ENCODE peak calls at places on chromosomes 6 and 20, in four cellular contexts. L is fibroblast of lung, K is A549, U is choroid plexus epithelial cell. G is an unnamed sample.

GRCh38 chr6:13355969-13356368 is 27.6 kb upstream of the TBC1D7 start:
- DNase-seq in L (no peak), U (no peak), K (no peak), G (no peak)

GRCh38 chr20:21862224-21862927 is 156.9 kb downstream of the PAX1 start:
- DNase-seq in L (no peak), K (no peak), U (no peak), G (no peak)

GRCh38 chr20:37976862-37977261 is 56.4 kb downstream of the TTI1 start:
- DNase-seq in U (no peak), L (no peak), K (no peak), G (no peak)

GRCh38 chr6:33824461-33825154 is 20.8 kb upstream of the MLN start:
- DNase-seq in U (peak), L (peak), K (peak), G (no peak)

GRCh38 chr20:53947501-53948195 is 122.7 kb downstream of the BCAS1 start:
- DNase-seq in L (no peak), K (no peak), U (no peak), G (no peak)

GRCh38 chr20:50594231-50594590 is 84.0 kb downstream of the PTPN1 start:
- DNase-seq in L (no peak), U (peak), K (no peak), G (no peak)

GRCh38 chr20:46835418-46835817 is 59.2 kb upstream of the EYA2 start:
- DNase-seq in K (no peak), L (no peak), U (no peak), G (no peak)

GRCh38 chr6:142262231-142262630 is 39.6 kb upstream of the ADGRG6 start:
- DNase-seq in L (no peak), U (no peak), K (no peak), G (no peak)

GRCh38 chr20:23776067-23776771 is 25.5 kb upstream of the CST1 start:
- DNase-seq in L (no peak), U (no peak), K (no peak), G (no peak)

GRCh38 chr6:104908431-104909139 is 48.3 kb upstream of the LIN28B start:
- DNase-seq in U (no peak), K (no peak), L (no peak), G (no peak)

GRCh38 chr20:33474097-33474846 is 15.6 kb upstream of the CBFA2T2 start:
- DNase-seq in U (peak), L (no peak), K (no peak), G (no peak)

GRCh38 chr20:33474963-33475362 is 14.9 kb upstream of the CBFA2T2 start:
- DNase-seq in L (no peak), K (no peak), U (no peak), G (no peak)

GRCh38 chr20:33480071-33480470 is 9.8 kb upstream of the CBFA2T2 start:
- DNase-seq in K (no peak), U (no peak), L (no peak), G (no peak)

GRCh38 chr20:33475381-33476160 is 14.3 kb upstream of the CBFA2T2 start:
- DNase-seq in U (no peak), K (no peak), L (no peak), G (no peak)

DNA sequence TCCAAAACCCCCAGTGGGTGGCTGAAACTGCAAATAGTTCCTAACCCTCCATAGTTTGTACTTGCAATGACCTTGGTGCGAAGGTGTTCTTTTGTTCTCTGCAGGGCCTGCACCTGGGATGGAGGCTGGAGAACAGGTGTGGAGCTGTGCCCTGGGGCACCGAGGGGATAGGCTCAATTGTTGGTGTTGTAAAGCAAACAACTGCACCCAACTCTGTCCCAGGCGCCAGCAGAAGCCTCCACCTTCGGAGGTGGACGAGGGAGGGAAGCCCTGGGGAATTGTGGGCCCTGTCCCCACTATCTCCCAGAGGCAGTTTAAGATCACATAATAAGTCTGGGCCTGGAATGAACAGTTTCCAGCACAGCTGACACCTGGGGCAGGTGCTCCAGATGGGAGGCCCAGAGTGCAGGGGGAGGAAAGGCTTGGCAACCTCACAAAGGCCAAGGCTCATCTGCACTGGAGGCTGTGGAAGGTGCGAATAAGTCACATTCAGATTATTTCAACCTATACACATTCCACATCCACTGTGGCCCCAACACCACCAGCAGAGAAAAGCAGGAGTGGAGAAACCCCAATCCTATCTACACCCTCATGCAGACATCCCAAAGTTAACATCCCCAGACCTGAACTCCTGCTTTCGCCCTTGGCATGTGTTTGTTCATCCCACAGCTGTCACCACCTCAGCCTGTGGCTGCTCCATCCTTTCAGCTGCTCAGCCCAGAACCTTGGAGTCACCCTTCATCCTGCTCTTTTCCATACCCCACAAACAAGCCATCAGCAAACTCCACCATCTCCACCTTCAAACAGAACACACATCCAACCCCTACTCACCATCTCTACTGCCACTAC is 12.3 kb upstream of the CBFA2T2 start:
- DNase-seq in L (no peak), K (no peak), U (no peak), G (no peak)
- H3K4me3 ChIP-seq in L (no peak), K (no peak), U (no peak), G (no peak)

GRCh38 chr6:170444811-170445211 is 108.3 kb downstream of the PSMB1 start:
- DNase-seq in U (no peak), L (no peak), K (no peak), G (no peak)

GRCh38 chr6:170444056-170444505 is 109.0 kb downstream of the PSMB1 start:
- DNase-seq in L (no peak), U (no peak), K (no peak), G (no peak)

GRCh38 chr6:170441316-170441715 is 111.8 kb downstream of the PSMB1 start:
- DNase-seq in L (peak), K (no peak), U (no peak), G (no peak)

GRCh38 chr6:170442596-170442995 is 110.5 kb downstream of the PSMB1 start:
- DNase-seq in K (no peak), U (no peak), L (no peak), G (no peak)

DNA sequence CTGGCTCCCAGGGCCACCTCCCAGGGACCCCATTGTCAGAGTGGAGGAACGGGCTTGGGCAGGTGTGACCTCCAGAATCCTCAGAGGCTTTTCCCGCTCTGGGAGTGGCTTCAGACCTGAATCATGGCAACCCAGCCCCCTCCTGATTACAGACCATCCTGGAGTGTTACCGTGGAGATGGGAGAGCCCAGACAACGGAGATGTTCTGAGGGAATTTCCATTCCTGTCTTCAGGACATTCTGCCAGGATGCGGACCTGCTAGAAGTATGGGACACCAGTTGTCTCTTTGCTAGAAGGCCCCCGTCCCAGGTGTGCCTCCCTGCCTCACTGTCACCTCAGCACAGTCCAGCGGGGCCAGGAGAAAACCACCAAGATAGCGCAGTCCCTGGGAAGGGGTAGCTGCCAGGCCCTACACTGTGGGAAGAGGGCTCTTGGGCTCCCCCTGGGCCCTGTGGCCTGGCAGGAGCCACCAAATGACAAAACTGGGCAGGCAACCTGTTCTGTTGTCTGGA is 109.9 kb downstream of the PSMB1 start:
- DNase-seq in U (no peak), K (no peak), L (no peak), G (no peak)
- TF ChIP-seq CTCF in U (peak), K (no peak), L (no peak), G (no peak)

DNA sequence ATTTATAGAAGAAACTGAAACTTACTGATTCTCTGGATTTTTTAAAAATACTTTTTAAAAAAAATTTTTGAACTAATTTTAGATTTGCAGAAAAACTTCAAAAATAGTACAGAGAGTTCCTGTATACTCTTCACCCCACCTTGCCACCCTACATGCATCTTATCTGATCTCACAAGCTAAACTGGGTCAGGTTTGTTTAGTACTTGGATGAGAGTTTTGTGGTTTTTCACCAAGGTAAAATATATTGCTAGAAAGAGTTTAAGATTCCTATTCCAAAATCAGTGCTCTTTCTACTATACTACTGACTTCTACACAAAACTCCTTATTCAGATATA is 350.8 kb upstream of the RUNX2 start:
- DNase-seq in L (no peak), U (peak), K (no peak), G (no peak)
- H3K4me3 ChIP-seq in L (no peak), U (no peak), K (no peak), G (no peak)

GRCh38 chr20:2917266-2917665 is 44.0 kb downstream of the PTPRA start:
- DNase-seq in L (no peak), U (no peak), K (no peak), G (no peak)

GRCh38 chr20:2918096-2919049 is 45.1 kb downstream of the PTPRA start:
- DNase-seq in K (no peak), L (no peak), U (no peak), G (no peak)

GRCh38 chr20:2909953-2910352 is 36.7 kb downstream of the PTPRA start:
- DNase-seq in L (no peak), K (no peak), U (no peak), G (no peak)

GRCh38 chr20:2911200-2911599 is 37.9 kb downstream of the PTPRA start:
- DNase-seq in L (no peak), K (no peak), U (peak), G (no peak)

DNA sequence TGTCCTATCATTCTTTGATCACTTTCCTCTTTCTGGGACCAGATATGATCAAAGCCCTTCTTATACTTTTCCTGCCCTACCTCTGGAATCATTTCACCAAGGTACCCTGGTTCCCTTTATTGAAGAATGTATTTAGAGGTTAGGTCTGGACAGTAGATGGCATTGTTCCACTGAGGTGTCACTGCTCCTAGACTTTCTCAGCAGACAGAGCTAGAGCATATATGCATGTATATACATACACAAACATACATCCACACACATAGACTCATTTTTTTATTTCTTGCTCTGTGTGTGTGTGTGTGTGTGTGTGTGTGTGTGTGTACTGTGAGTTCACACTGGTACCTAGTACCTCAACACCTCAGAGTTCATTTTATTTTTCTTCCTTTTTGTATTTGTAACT is 40.9 kb downstream of the PTPRA start:
- DNase-seq in U (peak), L (peak), K (no peak), G (no peak)
- TF ChIP-seq CTCF in U (peak), L (no peak), K (peak), G (peak)

GRCh38 chr20:14307956-14308355 is 29.5 kb downstream of the FLRT3 start:
- DNase-seq in U (no peak), L (no peak), K (no peak), G (no peak)

GRCh38 chr20:14303106-14303505 is 34.3 kb downstream of the FLRT3 start:
- DNase-seq in K (no peak), U (no peak), L (no peak), G (no peak)

DNA sequence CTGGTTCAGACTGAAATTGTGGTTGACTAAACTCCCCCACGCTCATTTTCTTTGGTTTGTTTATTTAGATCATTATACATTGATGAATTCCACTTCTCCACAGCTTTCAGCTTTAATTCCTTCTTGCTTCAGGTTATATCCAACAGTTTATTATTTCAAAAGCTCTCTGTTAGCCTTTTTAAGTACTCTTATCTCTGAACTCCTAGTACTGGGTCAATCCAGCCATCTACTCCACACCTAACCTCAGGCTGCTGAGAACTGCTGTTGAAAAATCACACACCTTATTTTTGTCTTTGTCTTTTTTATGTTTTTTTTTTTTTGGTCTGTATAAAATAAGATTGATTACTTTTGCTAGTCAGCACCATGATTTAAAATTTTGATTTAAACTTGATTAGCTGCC is 32.9 kb downstream of the FLRT3 start:
- DNase-seq in U (no peak), L (no peak), K (no peak), G (peak)
- H3K4me3 ChIP-seq in U (no peak), L (no peak), K (no peak), G (no peak)

GRCh38 chr6:1065986-1066385 is 245.9 kb upstream of the FOXQ1 start:
- DNase-seq in L (no peak), K (no peak), U (no peak), G (no peak)

GRCh38 chr6:1066449-1066848 is 245.4 kb upstream of the FOXQ1 start:
- DNase-seq in K (no peak), U (no peak), L (no peak), G (no peak)

GRCh38 chr6:1059596-1059995 is 252.3 kb upstream of the FOXQ1 start:
- DNase-seq in L (no peak), K (no peak), U (no peak), G (no peak)

GRCh38 chr6:1063671-1064355 is 248.1 kb upstream of the FOXQ1 start:
- DNase-seq in K (no peak), L (no peak), U (peak), G (no peak)

DNA sequence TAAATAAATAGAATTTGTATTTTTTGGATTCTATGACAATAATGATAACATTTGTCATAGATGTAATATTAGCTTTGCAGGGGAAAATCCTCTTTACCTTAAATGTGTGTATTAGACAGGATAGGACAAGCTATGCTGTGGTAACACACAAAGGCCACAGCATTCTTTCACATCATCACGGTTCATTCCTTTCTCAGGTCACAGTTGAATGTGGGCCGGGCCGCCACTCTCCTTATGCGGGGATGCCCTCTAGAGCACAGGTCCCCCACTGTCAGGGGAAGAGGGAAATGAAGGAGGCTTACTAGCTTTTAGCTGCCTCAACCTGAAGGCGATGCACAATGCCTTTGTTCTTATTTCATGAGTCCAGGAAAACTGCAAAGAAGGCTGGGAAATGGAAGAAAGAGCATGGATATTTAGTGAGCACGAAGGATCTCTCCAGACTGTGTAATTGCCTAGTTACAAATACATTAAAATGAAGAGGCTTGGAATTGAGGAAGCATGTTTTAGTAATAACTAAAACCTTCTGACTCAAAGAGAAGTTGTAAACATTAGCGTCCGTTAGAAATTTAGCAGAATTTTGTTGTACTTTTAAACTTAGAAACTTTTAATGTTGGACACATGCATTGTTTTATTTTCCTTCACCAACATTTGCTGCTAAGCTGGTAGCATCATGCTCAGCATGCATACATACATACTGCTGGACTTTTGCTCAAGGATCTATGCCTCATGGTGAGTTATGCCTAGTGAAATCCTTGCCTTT is 248.9 kb upstream of the FOXQ1 start:
- DNase-seq in K (no peak), U (peak), L (no peak), G (no peak)
- TF ChIP-seq CTCF in K (no peak), U (no peak), L (no peak), G (no peak)

G was measured in epithelial cell of proximal tubule.